ENCODE peak calls at places on chromosomes 2 and 18, in eight cellular contexts. Q, F, H, E, A, Z, O and L are unnamed samples.
A peak's percentile ranks its signal among the peaks of the same experiment; 100 is the strongest.

GRCh38 chr18:1047406-1047805 is 142.7 kb downstream of the ADCYAP1 start:
- DNase-seq in O (no peak), H (no peak), F (no peak), Q (peak; percentile 47), E (no peak), A (no peak), Z (no peak), L (no peak)

GRCh38 chr18:25561923-25562322 is 210.0 kb upstream of the ZNF521 start:
- DNase-seq in O (peak; percentile 44), H (peak; percentile 31), E (peak; percentile 59), Z (peak; percentile 47), F (no peak), Q (peak; percentile 47), A (peak; percentile 33), L (peak; percentile 64)

GRCh38 chr2:7972670-7973069 is 709.2 kb upstream of the ID2 start:
- DNase-seq in O (no peak), F (no peak), A (no peak), H (no peak), Z (no peak), Q (no peak), E (no peak), L (no peak)

GRCh38 chr2:219002395-219003266 is 9.4 kb upstream of the CRYBA2 start:
- DNase-seq in Q (peak; percentile 64), F (peak; percentile 60), Z (peak; percentile 8), H (peak; percentile 74), E (no peak), O (peak; percentile 87), A (no peak), L (no peak)

GRCh38 chr2:171723724-171724683 is 36.7 kb downstream of the DYNC1I2 start:
- DNase-seq in Q (no peak), O (peak; percentile 45), Z (peak; percentile 23), F (no peak), A (peak; percentile 79), H (peak; percentile 22), E (no peak), L (no peak)

GRCh38 chr2:138321458-138321857 is 180.1 kb upstream of the SPOPL start:
- DNase-seq in A (no peak), E (no peak), F (no peak), Q (no peak), O (peak; percentile 17), H (peak; percentile 29), Z (no peak), L (no peak)

GRCh38 chr18:46341989-46342525 is 237.9 kb downstream of the HAUS1 start:
- DNase-seq in A (no peak), E (no peak), O (no peak), F (no peak), Z (no peak), H (no peak), Q (no peak), L (no peak)

GRCh38 chr2:127660291-127660578 is 14.3 kb downstream of the GPR17 start:
- DNase-seq in E (no peak), A (no peak), Q (no peak), F (no peak), H (no peak), Z (no peak), O (no peak), L (no peak)

GRCh38 chr2:54206596-54206995 is 49.4 kb downstream of the TSPYL6 start:
- DNase-seq in F (peak; percentile 37), H (peak; percentile 68), A (peak; percentile 46), Z (peak; percentile 66), Q (peak; percentile 62), O (peak; percentile 30), E (peak; percentile 49), L (peak; percentile 75)

GRCh38 chr2:106919012-106919411 is 33.0 kb upstream of the ST6GAL2 start:
- DNase-seq in O (no peak), H (no peak), Z (no peak), E (no peak), F (no peak), Q (no peak), A (no peak), L (no peak)

GRCh38 chr2:124563415-124563814 is 538.3 kb downstream of the CNTNAP5 start:
- DNase-seq in A (no peak), Q (no peak), Z (no peak), H (no peak), O (peak; percentile 64), F (no peak), E (no peak), L (peak; percentile 55)

GRCh38 chr2:197205590-197206215 is 104.9 kb downstream of the ANKRD44 start:
- DNase-seq in H (no peak), F (no peak), O (no peak), E (peak; percentile 72), Q (no peak), Z (no peak), A (no peak), L (peak; percentile 60)

GRCh38 chr2:218993345-218994315 is at the start of gene CRYBA2:
- DNase-seq in A (no peak), F (no peak), Z (no peak), H (peak; percentile 61), Q (peak; percentile 59), O (peak; percentile 40), E (no peak), L (no peak)

GRCh38 chr2:233409286-233409991 is 55.1 kb downstream of the DGKD start:
- DNase-seq in F (no peak), O (peak; percentile 41), Z (no peak), E (no peak), A (no peak), H (no peak), Q (no peak), L (no peak)

GRCh38 chr18:24536326-24536725 is 75.9 kb downstream of the HRH4 start:
- DNase-seq in E (no peak), F (no peak), A (no peak), H (no peak), Z (no peak), O (no peak), Q (peak; percentile 61), L (no peak)

GRCh38 chr2:24635181-24635580 is 144.1 kb downstream of the NCOA1 start:
- DNase-seq in F (no peak), O (no peak), Z (no peak), A (peak; percentile 31), H (no peak), Q (peak; percentile 86), E (no peak), L (peak; percentile 39)

GRCh38 chr18:41761329-41762028 is 193.6 kb upstream of the PIK3C3 start:
- DNase-seq in O (no peak), A (peak; percentile 84), Q (peak; percentile 94), H (peak; percentile 80), F (no peak), E (no peak), Z (peak; percentile 81), L (no peak)

GRCh38 chr2:160632576-160632975 is 139.0 kb upstream of the RBMS1 start:
- DNase-seq in E (no peak), H (no peak), O (peak; percentile 21), F (no peak), Z (no peak), Q (no peak), A (no peak), L (no peak)

DNA sequence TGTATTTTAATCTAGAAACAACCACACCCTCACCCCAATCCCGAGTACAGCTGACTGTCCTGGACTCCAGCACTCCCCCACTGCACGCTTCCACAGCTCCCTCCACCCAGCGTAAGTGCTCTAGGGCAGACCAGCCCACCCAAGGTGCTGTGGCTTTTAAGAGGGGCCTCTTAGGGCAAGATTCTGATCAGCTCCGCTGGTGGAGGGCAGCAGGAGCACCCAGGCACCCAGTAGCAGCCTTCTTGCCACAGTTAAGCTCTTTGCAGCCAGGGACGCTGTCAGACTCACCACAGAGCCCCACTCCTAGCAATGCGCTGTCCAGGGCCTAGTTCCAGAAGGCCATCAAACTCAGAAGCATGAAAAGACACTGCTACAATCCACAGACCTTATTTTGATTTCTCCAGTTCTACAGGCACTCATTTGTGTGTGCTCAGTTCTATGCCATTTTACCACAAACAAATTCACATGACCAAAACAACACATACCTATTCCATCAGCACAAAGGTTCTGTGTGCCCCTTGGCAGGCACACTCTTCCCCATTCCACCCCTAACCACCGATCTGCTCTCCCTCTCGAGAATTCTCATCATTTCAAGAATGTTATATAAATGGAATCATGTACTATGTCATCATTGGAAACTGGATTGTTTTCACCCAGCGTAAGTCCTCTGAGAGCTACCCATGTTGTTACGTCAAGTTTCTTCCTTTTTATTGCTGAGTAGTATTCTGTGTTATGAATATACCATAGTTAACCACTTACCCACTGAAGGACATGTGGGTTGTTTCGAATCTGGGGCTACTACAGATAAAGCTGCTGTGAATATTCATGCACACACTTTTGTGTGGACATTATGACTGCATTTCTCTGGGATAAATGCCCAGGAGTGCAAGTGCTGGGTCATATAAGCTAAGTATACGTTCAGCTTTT is 40.4 kb downstream of the PTPN2 start:
- DNase-seq in H (no peak), Q (no peak), A (no peak), F (no peak), Z (no peak), O (no peak), E (no peak), L (no peak)
- H3K4me2 ChIP-seq in H (no peak overlapping the region), Q (no peak overlapping the region), A (no peak overlapping the region), F (no peak overlapping the region), Z (no peak overlapping the region), O (no peak overlapping the region), E (no peak overlapping the region), L (no peak overlapping the region)

GRCh38 chr2:100109986-100110980 is 32.1 kb downstream of the AFF3 start:
- DNase-seq in Z (no peak), O (no peak), H (no peak), A (no peak), E (peak; percentile 89), F (no peak), Q (no peak), L (peak; percentile 84)

GRCh38 chr2:100106460-100106859 is 35.9 kb downstream of the AFF3 start:
- DNase-seq in O (peak; percentile 66), H (no peak), Q (no peak), Z (peak; percentile 29), F (no peak), A (peak; percentile 45), E (no peak), L (peak; percentile 29)

GRCh38 chr2:100105678-100106054 is 36.7 kb downstream of the AFF3 start:
- DNase-seq in Q (no peak), O (peak; percentile 63), E (no peak), A (peak; percentile 53), H (no peak), F (no peak), Z (peak; percentile 14), L (peak; percentile 42)

GRCh38 chr2:100107440-100107839 is 35.0 kb downstream of the AFF3 start:
- DNase-seq in Q (no peak), H (no peak), F (no peak), Z (no peak), O (no peak), E (no peak), A (no peak), L (peak; percentile 40)

GRCh38 chr2:100107911-100108647 is 34.3 kb downstream of the AFF3 start:
- DNase-seq in Q (no peak), H (no peak), O (no peak), E (no peak), A (no peak), F (no peak), Z (no peak), L (no peak)
- H3K4me2 ChIP-seq in Q (no peak overlapping the region), H (no peak overlapping the region), O (no peak overlapping the region), E (no peak overlapping the region), A (no peak overlapping the region), F (no peak overlapping the region), Z (no peak overlapping the region), L (peak overlapping the region; percentile 7)

GRCh38 chr18:13217971-13218375 is 587 bp upstream of the LDLRAD4 start:
- DNase-seq in Z (no peak), A (no peak), Q (no peak), F (no peak), H (no peak), O (peak; percentile 26), E (no peak), L (no peak)
- H3K4me2 ChIP-seq in Z (no peak overlapping the region), A (no peak overlapping the region), Q (no peak overlapping the region), F (peak overlapping the region; percentile 77), H (peak overlapping the region; percentile 64), O (peak overlapping the region; percentile 71), E (no peak overlapping the region), L (no peak overlapping the region)

GRCh38 chr2:204046145-204046544 is 109.6 kb downstream of the ICOS start:
- DNase-seq in Z (no peak), O (no peak), H (no peak), A (no peak), F (no peak), Q (no peak), E (peak; percentile 82), L (peak; percentile 60)
- H3K4me2 ChIP-seq in Z (no peak overlapping the region), O (no peak overlapping the region), H (no peak overlapping the region), A (no peak overlapping the region), F (no peak overlapping the region), Q (no peak overlapping the region), E (peak overlapping the region; percentile 57), L (peak overlapping the region; percentile 34)